ENCODE peak calls at places on chromosomes 13 and 19, in nine cellular contexts. I, W, S, Y, L, K, D, J and E are unnamed samples.

GRCh38 chr13:98293103-98293502 is 116.0 kb upstream of the RNF113B start:
- DNase-seq in J (no peak), Y (no peak), W (peak; percentile 6), D (no peak), K (no peak), I (no peak), S (no peak), L (no peak), E (no peak)

GRCh38 chr19:3761382-3762129 is at the start of gene APBA3:
- DNase-seq in W (peak; percentile 87), L (peak; percentile 95), K (peak; percentile 87), D (peak; percentile 92), I (peak; percentile 72), J (peak; percentile 87), S (peak; percentile 93), Y (peak; percentile 94), E (peak; percentile 39)

GRCh38 chr13:30837227-30838159 is 68.6 kb upstream of the MEDAG start:
- DNase-seq in Y (no peak), I (no peak), L (no peak), W (no peak), J (no peak), S (no peak), K (no peak), D (no peak), E (no peak)

GRCh38 chr13:40153516-40153915 is 498.1 kb downstream of the COG6 start:
- DNase-seq in D (no peak), K (no peak), J (no peak), I (no peak), L (peak; percentile 45), S (no peak), W (no peak), Y (no peak), E (no peak)

GRCh38 chr19:38729653-38730469 is 14.4 kb downstream of the CAPN12 start:
- DNase-seq in J (peak; percentile 65), L (peak; percentile 79), Y (peak; percentile 71), K (peak; percentile 55), D (peak; percentile 65), S (peak; percentile 61), W (peak; percentile 31), I (no peak), E (no peak)

GRCh38 chr13:109737606-109738005 is 48.8 kb downstream of the IRS2 start:
- DNase-seq in J (no peak), K (peak; percentile 34), L (no peak), W (no peak), I (no peak), Y (no peak), D (no peak), S (no peak), E (no peak)

GRCh38 chr19:39112338-39112890 is 13.2 kb upstream of the PAK4 start:
- DNase-seq in J (peak; percentile 65), K (no peak), Y (no peak), D (no peak), I (no peak), W (no peak), L (no peak), S (no peak), E (no peak)

GRCh38 chr19:58054792-58055482 is 4.1 kb upstream of the ZNF135 start:
- DNase-seq in S (no peak), W (no peak), K (peak; percentile 54), Y (no peak), L (no peak), D (no peak), I (peak; percentile 4), J (no peak), E (no peak)

GRCh38 chr13:98307744-98308524 is 130.9 kb upstream of the RNF113B start:
- DNase-seq in D (no peak), J (no peak), Y (no peak), I (no peak), L (no peak), W (no peak), K (peak; percentile 82), S (no peak), E (no peak)

GRCh38 chr13:48731957-48732569 is 78.3 kb downstream of the CYSLTR2 start:
- DNase-seq in S (peak; percentile 40), D (peak; percentile 43), K (no peak), Y (peak; percentile 40), W (peak; percentile 4), L (peak; percentile 52), J (no peak), I (no peak), E (no peak)

GRCh38 chr19:57560049-57560491 is 407 bp upstream of the ZNF550 start:
- DNase-seq in I (peak; percentile 45), Y (no peak), L (no peak), D (no peak), S (no peak), W (no peak), K (peak; percentile 72), J (peak; percentile 17), E (peak; percentile 66)